ENCODE peak calls at places on chromosomes 5 and 9, in five cellular contexts. W, G, O, A and B are unnamed samples.

GRCh38 chr5:116881921-116882531 is 307.4 kb upstream of the SEMA6A start:
- DNase-seq in G (no peak), A (no peak), W (no peak), O (no peak), B (no peak)

GRCh38 chr9:84617415-84617814 is 52.1 kb upstream of the NTRK2 start:
- DNase-seq in W (no peak), G (no peak), O (no peak), A (no peak), B (no peak)

GRCh38 chr5:81097733-81098132 is 135.4 kb upstream of the CKMT2 start:
- DNase-seq in G (no peak), A (no peak), O (no peak), W (no peak), B (no peak)

GRCh38 chr5:160423025-160423554 is 1.4 kb downstream of the PTTG1 start:
- DNase-seq in G (no peak), A (no peak), W (no peak), O (no peak), B (peak)

GRCh38 chr9:6415266-6415665 is 2.3 kb downstream of the UHRF2 start:
- DNase-seq in G (no peak), W (no peak), O (no peak), A (no peak), B (peak)

GRCh38 chr5:94702729-94703128 is 84.3 kb downstream of the SLF1 start:
- DNase-seq in A (no peak), G (no peak), O (no peak), W (no peak), B (peak)

GRCh38 chr5:158384535-158385421 is 525.8 kb upstream of the CLINT1 start:
- DNase-seq in W (peak), O (no peak), G (no peak), A (peak), B (no peak)

GRCh38 chr5:14830210-14831005 is 41.2 kb downstream of the ANKH start:
- DNase-seq in G (peak), A (no peak), O (peak), W (peak), B (no peak)

GRCh38 chr5:158744680-158745079 is 355.0 kb downstream of the EBF1 start:
- DNase-seq in G (no peak), O (no peak), A (no peak), W (no peak), B (no peak)

GRCh38 chr5:124980174-124980941 is 233.9 kb upstream of the ZNF608 start:
- DNase-seq in W (no peak), G (no peak), O (no peak), A (no peak), B (peak)

GRCh38 chr9:34384368-34385165 is 7.9 kb upstream of the MYORG start:
- DNase-seq in A (no peak), W (no peak), G (no peak), O (no peak), B (no peak)

GRCh38 chr9:114048533-114049452 is 29.3 kb downstream of the AMBP start:
- DNase-seq in A (no peak), W (no peak), O (no peak), G (peak), B (no peak)

GRCh38 chr9:115015018-115015635 is 84.7 kb upstream of the TNFSF8 start:
- DNase-seq in G (no peak), W (peak), A (peak), O (peak), B (peak)

GRCh38 chr9:16640649-16641048 is 229.8 kb downstream of the BNC2 start:
- DNase-seq in A (peak), G (no peak), W (peak), O (no peak), B (no peak)
- TF ChIP-seq CTCF in A (peak), G (no peak), W (peak), O (no peak), B (no peak)

DNA sequence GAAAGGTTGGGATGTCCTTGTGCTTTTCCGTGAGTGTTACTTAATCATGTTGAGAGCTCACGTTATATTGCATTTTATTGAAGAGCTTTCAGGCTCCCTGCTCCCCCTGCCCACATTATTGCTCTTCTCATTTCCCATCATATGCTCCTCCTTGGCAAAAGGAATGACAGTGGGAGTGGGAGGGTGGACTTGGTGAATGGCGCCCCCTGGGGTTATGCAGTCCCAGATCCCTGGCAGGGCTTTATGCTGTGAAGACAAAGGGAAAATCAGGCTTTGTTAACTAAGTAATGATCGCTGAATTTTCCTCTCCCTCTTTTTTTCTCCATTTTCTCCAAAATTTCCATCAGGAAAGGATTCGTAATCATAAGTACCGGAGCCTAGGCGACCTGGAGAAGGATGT is 166.6 kb downstream of the SMARCA2 start:
- DNase-seq in W (peak), A (peak), O (no peak), G (no peak), B (no peak)
- H3K4me3 ChIP-seq in W (no peak), A (no peak), O (no peak), G (no peak), B (no peak)

DNA sequence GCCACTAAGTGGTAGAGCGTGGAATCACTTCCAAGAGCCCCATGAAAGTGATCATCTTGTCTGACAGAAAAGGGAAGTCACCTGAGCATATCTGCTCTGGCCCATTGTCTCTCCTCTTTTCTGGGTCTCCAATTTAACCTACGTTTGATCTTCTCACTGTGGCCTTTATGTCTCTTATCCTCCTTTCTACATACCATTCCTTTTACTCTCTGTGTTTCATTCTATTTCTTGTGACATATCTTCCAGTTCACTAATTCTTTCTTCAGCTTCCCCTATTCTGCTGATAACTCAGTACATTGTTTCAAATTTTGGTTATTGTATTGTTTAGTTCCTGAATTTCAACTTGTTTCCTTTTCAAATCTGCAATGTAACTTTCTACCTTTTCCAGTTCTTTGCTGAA is 132.5 kb downstream of the GPBP1 start:
- DNase-seq in A (no peak), G (no peak), O (no peak), W (no peak), B (no peak)
- TF ChIP-seq CTCF in A (no peak), G (no peak), O (no peak), W (no peak), B (no peak)

DNA sequence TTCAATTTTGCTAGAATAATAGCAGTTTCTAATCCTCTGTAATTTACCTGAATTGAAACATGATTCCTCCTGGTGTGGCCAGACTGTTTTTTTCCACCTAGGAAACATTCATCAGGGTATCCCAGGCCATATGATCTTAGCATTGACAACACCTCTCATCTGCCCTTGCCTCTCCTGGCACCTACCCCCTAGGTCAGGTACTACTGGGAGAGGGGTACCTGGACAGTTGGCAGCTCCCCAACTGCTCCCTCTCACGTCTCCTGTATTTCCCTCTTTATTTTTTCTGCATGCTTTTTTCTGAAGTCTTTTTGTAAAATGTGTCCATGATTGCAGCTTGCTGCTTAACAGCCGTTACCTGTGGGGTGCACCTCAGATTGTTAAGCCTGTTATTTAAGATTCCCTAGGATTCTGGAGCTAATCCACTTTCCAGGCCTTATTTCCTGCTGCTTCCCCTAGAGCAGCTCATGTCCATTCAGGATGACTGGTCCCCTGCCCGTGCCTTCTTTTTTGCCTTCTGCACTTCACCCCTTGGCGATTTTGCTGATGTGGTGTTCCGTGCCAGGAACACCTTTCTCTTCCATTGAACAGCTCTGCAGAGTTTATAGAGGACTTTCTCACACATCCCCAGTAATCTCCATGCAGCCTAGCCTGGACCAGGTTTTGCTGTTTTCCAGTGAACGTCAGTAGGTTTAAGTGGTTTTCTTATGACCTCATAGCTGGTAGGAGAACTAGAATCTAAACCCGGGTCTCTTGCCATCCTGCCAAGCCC is 33.6 kb downstream of the SNX30 start:
- DNase-seq in A (no peak), G (no peak), W (peak), O (no peak), B (no peak)
- H3K4me3 ChIP-seq in A (no peak), G (no peak), W (no peak), O (no peak), B (no peak)

GRCh38 chr9:36637491-36638270 is 65.0 kb downstream of the MELK start:
- DNase-seq in W (no peak), O (no peak), G (no peak), A (no peak), B (no peak)

DNA sequence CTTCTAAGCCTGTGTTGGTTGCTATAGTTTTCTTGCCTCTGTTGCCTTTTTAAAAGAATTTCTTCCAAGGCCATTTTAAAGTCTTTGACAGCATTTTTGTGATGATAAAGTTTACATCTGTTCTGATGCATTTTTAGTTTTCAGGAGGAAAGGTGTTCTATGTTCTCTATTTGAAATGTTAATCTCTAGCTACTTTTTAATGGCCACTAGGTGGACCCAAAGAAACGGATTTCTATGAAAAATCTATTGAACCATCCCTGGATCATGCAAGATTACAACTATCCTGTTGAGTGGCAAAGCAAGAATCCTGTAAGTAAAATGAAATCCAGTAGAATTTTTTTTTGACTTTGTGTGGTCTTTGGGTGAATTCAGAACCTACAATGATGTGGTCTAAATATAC is 60.2 kb downstream of the MELK start:
- DNase-seq in A (peak), W (peak), O (no peak), G (no peak), B (peak)
- TF ChIP-seq CTCF in A (peak), W (peak), O (peak), G (peak), B (peak)

GRCh38 chr5:135535820-135536801 is at the start of gene NEUROG1:
- DNase-seq in A (no peak), W (no peak), G (no peak), O (no peak), B (no peak)

GRCh38 chr5:135535420-135535819 is 344 bp downstream of the NEUROG1 start:
- DNase-seq in W (peak), G (no peak), A (peak), O (no peak), B (no peak)

GRCh38 chr5:135533346-135533745 is 2.4 kb downstream of the NEUROG1 start:
- DNase-seq in O (no peak), A (no peak), W (no peak), G (no peak), B (no peak)

GRCh38 chr5:135533794-135534193 is 2.0 kb downstream of the NEUROG1 start:
- DNase-seq in G (no peak), W (no peak), O (no peak), A (no peak), B (no peak)

GRCh38 chr5:135534609-135535419 is 950 bp downstream of the NEUROG1 start:
- DNase-seq in W (no peak), G (no peak), O (no peak), A (no peak), B (no peak)
- H3K4me3 ChIP-seq in W (no peak), G (no peak), O (no peak), A (no peak), B (no peak)

DNA sequence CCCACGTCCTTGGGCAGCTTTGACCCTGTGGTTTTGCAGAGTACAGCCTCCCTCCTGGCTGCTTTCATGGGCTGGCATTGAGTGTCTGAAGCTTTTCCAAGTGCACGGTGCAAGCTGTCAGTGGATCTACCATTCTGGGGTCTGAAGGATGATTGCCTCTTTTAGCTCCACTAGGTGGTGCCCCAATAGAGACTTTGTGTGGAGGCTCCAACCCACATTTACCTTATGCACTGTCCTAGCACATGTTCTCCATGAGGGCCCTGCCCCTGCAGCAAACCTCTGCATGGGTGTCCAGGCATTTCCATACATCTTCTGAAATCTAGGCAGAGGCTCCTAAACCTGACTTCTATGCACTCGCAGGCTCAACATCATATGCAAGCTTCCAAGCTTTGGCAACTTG is 644.2 kb upstream of the CDH9 start:
- DNase-seq in W (peak), O (no peak), A (peak), G (no peak), B (no peak)
- TF ChIP-seq CTCF in W (no peak), O (no peak), A (peak), G (no peak), B (no peak)

GRCh38 chr9:70418822-70419545 is 4.5 kb upstream of the KLF9 start:
- DNase-seq in A (peak), G (peak), O (peak), W (peak), B (peak)
- H3K4me3 ChIP-seq in A (peak), G (peak), O (peak), W (peak), B (peak)

DNA sequence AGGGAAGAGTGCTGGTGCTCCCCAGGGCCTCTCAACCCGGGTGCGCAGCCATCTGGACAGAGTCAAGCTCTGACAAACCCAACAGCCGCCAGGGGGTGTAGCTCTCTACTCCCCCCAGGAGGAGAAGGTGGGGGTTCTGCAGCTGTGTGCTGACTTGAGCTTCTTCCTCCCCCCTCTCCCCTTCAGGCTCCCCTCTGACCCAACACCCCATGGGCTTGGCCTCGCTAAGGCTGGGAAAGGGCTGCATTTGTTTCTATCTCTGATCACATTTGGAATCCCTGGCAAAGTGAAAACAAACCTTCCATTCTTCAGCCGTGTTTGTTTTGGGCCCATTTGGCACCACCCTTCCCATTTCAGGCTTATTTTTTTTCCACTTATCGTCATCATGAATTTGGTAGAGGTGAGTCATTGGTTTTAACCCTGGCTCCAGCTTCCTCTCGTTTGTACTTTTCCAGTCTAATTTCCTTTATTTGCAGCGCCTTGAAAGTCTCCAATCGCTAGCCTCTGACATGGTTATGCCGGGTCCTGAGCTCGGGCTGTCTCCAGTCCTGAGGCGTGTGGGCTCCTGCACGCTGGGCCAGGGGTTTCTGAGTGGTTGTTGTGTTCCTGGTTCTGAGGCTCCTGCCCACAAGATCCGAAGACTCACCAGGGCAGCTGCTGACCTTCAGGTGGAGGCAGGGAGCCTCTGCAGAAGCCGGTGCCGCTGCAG is 36.1 kb downstream of the DAP start:
- DNase-seq in W (peak), O (no peak), A (peak), G (peak), B (no peak)
- TF ChIP-seq CTCF in W (peak), O (no peak), A (peak), G (peak), B (peak)